ENCODE peak calls at places on chromosomes 4 and X, in four cellular contexts. N is T-helper 2 cell; U is activated CD4-positive, CD25-positive, alpha-beta regulatory T cell; X is memory B cell. J is an unnamed sample.

GRCh38 chrX:30791296-30792278 is 97.5 kb downstream of the TAB3 start:
- DNase-seq in N (no peak), U (no peak), X (no peak), J (no peak)

GRCh38 chr4:41012308-41012707 is 202.0 kb downstream of the APBB2 start:
- DNase-seq in N (no peak), U (no peak), X (no peak), J (no peak)

GRCh38 chrX:135707880-135708279 is 5.6 kb upstream of the CT45A1 start:
- DNase-seq in N (peak; percentile 26), U (peak; percentile 0), X (no peak), J (no peak)

GRCh38 chr4:33283818-33284217 is 2563.6 kb downstream of the PCDH7 start:
- DNase-seq in N (no peak), U (no peak), X (no peak), J (no peak)

GRCh38 chrX:40996886-40997530 is 88.2 kb upstream of the USP9X start:
- DNase-seq in N (peak; percentile 16), U (no peak), X (no peak), J (no peak)

GRCh38 chrX:2592279-2592678 is 91.5 kb upstream of the DHRSX start:
- DNase-seq in N (no peak), U (no peak), X (no peak), J (no peak)

GRCh38 chrX:130393451-130394074 is 8.1 kb upstream of the GPR119 start:
- DNase-seq in N (no peak), U (no peak), X (no peak), J (no peak)

GRCh38 chrX:20267924-20268701 is 1.4 kb upstream of the RPS6KA3 start:
- DNase-seq in N (no peak), U (no peak), X (peak; percentile 40), J (peak; percentile 2)

GRCh38 chr4:25552580-25553271 is 102.9 kb upstream of the SLC34A2 start:
- DNase-seq in N (no peak), U (no peak), X (no peak), J (no peak)

GRCh38 chrX:121160987-121161386 is 113.6 kb downstream of the GLUD2 start:
- DNase-seq in N (peak; percentile 23), U (no peak), X (no peak), J (no peak)

GRCh38 chr4:160611181-160611580 is 1508.3 kb downstream of the RAPGEF2 start:
- DNase-seq in N (no peak), U (no peak), X (no peak), J (no peak)

GRCh38 chr4:147596976-147597375 is 20.2 kb upstream of the TMEM184C start:
- DNase-seq in N (no peak), U (no peak), X (no peak), J (no peak)

GRCh38 chrX:148960060-148960459 is 459.6 kb downstream of the AFF2 start:
- DNase-seq in N (no peak), U (no peak), X (no peak), J (no peak)

GRCh38 chr4:83890816-83891215 is 354.9 kb downstream of the GPAT3 start:
- DNase-seq in N (no peak), U (no peak), X (no peak), J (no peak)

GRCh38 chrX:125326599-125326998 is 6.9 kb downstream of the TEX13C start:
- DNase-seq in N (no peak), U (no peak), X (no peak), J (no peak)

GRCh38 chr4:78907638-78908037 is 31.6 kb downstream of the PAQR3 start:
- DNase-seq in N (no peak), U (no peak), X (no peak), J (no peak)

GRCh38 chrX:19721726-19722370 is 165.6 kb downstream of the SH3KBP1 start:
- DNase-seq in N (no peak), U (no peak), X (no peak), J (no peak)

GRCh38 chr4:19256823-19257222 is 994.9 kb upstream of the SLIT2 start:
- DNase-seq in N (no peak), U (no peak), X (no peak), J (no peak)

GRCh38 chr4:140875751-140876389 is 119.7 kb upstream of the TBC1D9 start:
- DNase-seq in N (no peak), U (no peak), X (no peak), J (no peak)

GRCh38 chr4:26093561-26093960 is 179.5 kb downstream of the SMIM20 start:
- DNase-seq in N (no peak), U (no peak), X (no peak), J (no peak)

GRCh38 chr4:182823576-182823975 is 93.6 kb downstream of the DCTD start:
- DNase-seq in N (no peak), U (no peak), X (no peak), J (no peak)

GRCh38 chr4:40058121-40058520 is 1.5 kb downstream of the N4BP2 start:
- DNase-seq in N (peak; percentile 20), U (no peak), X (no peak), J (no peak)

GRCh38 chr4:19913670-19914069 is 338.0 kb upstream of the SLIT2 start:
- DNase-seq in N (no peak), U (no peak), X (no peak), J (no peak)

GRCh38 chrX:57904481-57904880 is 5.8 kb downstream of the ZXDA start:
- DNase-seq in N (no peak), U (no peak), X (no peak), J (no peak)

GRCh38 chrX:102129473-102129872 is 4.0 kb downstream of the TCEAL2 start:
- DNase-seq in N (no peak), U (no peak), X (no peak), J (no peak)

GRCh38 chr4:142095886-142096605 is 459.7 kb downstream of the IL15 start:
- DNase-seq in N (no peak), U (no peak), X (no peak), J (no peak)

GRCh38 chrX:6382284-6382683 is 152.6 kb downstream of the VCX3A start:
- DNase-seq in N (no peak), U (no peak), X (no peak), J (no peak)

GRCh38 chr4:54525602-54526001 is 132.2 kb upstream of the KIT start:
- DNase-seq in N (no peak), U (no peak), X (no peak), J (no peak)

GRCh38 chrX:29666361-29666760 is 549.0 kb upstream of the MAGEB2 start:
- DNase-seq in N (no peak), U (no peak), X (no peak), J (no peak)

GRCh38 chrX:48617542-48618340 is 20.4 kb downstream of the WDR13 start:
- DNase-seq in N (no peak), U (no peak), X (no peak), J (no peak)

GRCh38 chrX:113384628-113385027 is 544.0 kb upstream of the AMOT start:
- DNase-seq in N (no peak), U (no peak), X (no peak), J (no peak)

GRCh38 chrX:18707442-18708049 is at the start of gene PPEF1:
- DNase-seq in N (no peak), U (no peak), X (no peak), J (no peak)

GRCh38 chrX:9788908-9789307 is 2.7 kb downstream of the SHROOM2 start:
- DNase-seq in N (no peak), U (no peak), X (no peak), J (no peak)

GRCh38 chrX:55451990-55452824 is at the start of gene MAGEH1:
- DNase-seq in N (peak; percentile 90), U (peak; percentile 23), X (peak; percentile 40), J (peak; percentile 81)

GRCh38 chr4:102169345-102169744 is 175.9 kb downstream of the SLC39A8 start:
- DNase-seq in N (no peak), U (no peak), X (no peak), J (no peak)

GRCh38 chr4:48071171-48071570 is 54.6 kb downstream of the NIPAL1 start:
- DNase-seq in N (no peak), U (no peak), X (no peak), J (no peak)

J was measured in naive thymus-derived CD8-positive, alpha-beta T cell.